ENCODE peak calls at places on chromosomes 5 and 9, in four cellular contexts. S is HCT116, O is GM23248, L is PC-3. W is an unnamed sample. For H3K36me3, the result is how much of the 10 kb centered on the place peaks cover.

GRCh38 chr5:6710551-6711318 is 2.5 kb upstream of the TENT4A start:
- DNase-seq in L (no peak), O (no peak), S (no peak), W (no peak)

GRCh38 chr9:127135056-127135745 is 12.8 kb upstream of the ANGPTL2 start:
- DNase-seq in S (no peak), L (no peak), O (no peak), W (no peak)

GRCh38 chr9:109887079-109887478 is 107.1 kb downstream of the PALM2AKAP2 start:
- DNase-seq in O (peak), L (no peak), S (no peak), W (no peak)

GRCh38 chr9:114037961-114038723 is 40.0 kb downstream of the AMBP start:
- DNase-seq in L (no peak), S (no peak), O (no peak), W (peak)

GRCh38 chr9:6557883-6558282 is 87.6 kb downstream of the GLDC start:
- DNase-seq in O (no peak), S (no peak), L (no peak), W (peak)

GRCh38 chr5:132294728-132295504 is 722 bp downstream of the SLC22A4 start:
- DNase-seq in L (peak), S (peak), O (peak), W (peak)

GRCh38 chr5:105684799-105685198 is 1985.9 kb downstream of the EFNA5 start:
- DNase-seq in L (no peak), S (no peak), O (no peak), W (no peak)

GRCh38 chr5:10138385-10139057 is 111.2 kb downstream of the ATPSCKMT start:
- DNase-seq in L (no peak), S (no peak), O (peak), W (no peak)

GRCh38 chr5:84599964-84600363 is 215.3 kb upstream of the EDIL3 start:
- DNase-seq in L (no peak), S (no peak), O (no peak), W (no peak)

GRCh38 chr9:91534374-91534773 is 110.7 kb upstream of the NFIL3 start:
- DNase-seq in L (peak), S (no peak), O (peak), W (no peak)

GRCh38 chr5:136080483-136081180 is 51.8 kb downstream of the TGFBI start:
- DNase-seq in S (peak), O (peak), L (no peak), W (no peak)

GRCh38 chr9:124257865-124258764 is at the start of gene NEK6:
- DNase-seq in S (no peak), L (peak), O (peak), W (no peak)

GRCh38 chr5:18483386-18483785 is 849.1 kb downstream of the TAF11L14 start:
- DNase-seq in O (peak), L (peak), S (no peak), W (no peak)

GRCh38 chr5:90981177-90981576 is 401.9 kb downstream of the ARRDC3 start:
- DNase-seq in O (no peak), L (no peak), S (no peak), W (no peak)

GRCh38 chr9:76257224-76257794 is 136.9 kb downstream of the RFK start:
- DNase-seq in O (no peak), L (no peak), S (no peak), W (no peak)

GRCh38 chr9:120942186-120943001 is 15.8 kb upstream of the TRAF1 start:
- DNase-seq in S (no peak), O (peak), L (peak), W (no peak)

GRCh38 chr5:16936150-16937022 is at the start of gene MYO10:
- DNase-seq in S (no peak), O (peak), L (peak), W (peak)

GRCh38 chr5:370959-371810 is 49.7 kb downstream of the AHRR start:
- DNase-seq in L (no peak), O (peak), S (no peak), W (no peak)
- H3K36me3 ChIP-seq in L (under half), O (under half), S (under half), W (under half)

DNA sequence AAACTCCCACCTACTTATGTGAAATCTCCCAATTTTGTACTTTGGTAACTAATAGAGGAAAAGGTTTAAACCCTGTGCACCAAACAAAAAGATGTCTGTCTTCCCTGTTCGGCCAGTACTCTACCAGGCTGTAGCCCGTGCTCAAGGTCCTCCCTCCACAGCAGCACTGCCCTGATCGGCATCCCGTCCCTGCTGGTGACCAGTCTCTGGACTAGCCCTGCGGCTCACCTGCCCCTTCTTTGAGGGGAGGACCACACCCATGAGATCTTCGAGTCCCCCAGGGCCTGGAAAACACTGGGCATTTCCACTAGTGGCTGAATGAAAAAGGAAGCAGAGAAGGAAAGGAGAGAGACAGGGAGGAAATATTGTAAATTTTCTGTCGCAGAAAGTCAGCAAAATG is 2.8 kb downstream of the GFPT2 start:
- DNase-seq in L (no peak), S (no peak), O (no peak), W (no peak)
- H3K9ac ChIP-seq in L (no peak), S (no peak), O (no peak), W (no peak)

DNA sequence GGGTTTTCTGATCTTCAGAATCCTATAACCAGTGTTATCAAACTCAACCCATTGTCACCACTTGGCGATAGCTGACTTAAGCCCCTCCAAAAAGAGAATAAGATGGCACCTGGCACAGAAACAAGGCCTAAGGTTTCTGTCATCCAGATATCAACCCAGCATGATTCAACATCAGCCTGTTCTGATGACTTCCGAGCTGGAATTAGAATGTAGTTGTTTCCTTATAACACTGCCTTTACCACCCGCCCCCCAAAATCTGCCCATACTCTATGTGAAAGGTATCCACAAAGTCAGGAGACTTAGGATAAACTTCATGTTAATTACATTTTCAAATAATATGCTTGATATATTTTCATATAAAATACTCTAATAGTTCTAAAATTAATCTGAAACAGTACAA is 5.2 kb downstream of the KLF9 start:
- DNase-seq in S (no peak), L (no peak), O (no peak), W (no peak)
- H3K4me3 ChIP-seq in S (no peak), L (no peak), O (peak), W (no peak)

GRCh38 chr5:167577616-167578015 is 713.8 kb upstream of the WWC1 start:
- DNase-seq in L (no peak), S (no peak), O (no peak), W (no peak)
- H3K36me3 ChIP-seq in L (under half), S (under half), O (under half), W (under half)